ENCODE peak calls at places on chromosomes 4 and X, in six cellular contexts. N is H9, W is GM12878, D is mesenchymal stem cell, G is colonic mucosa, I is adipocyte. S is an unnamed sample.

GRCh38 chrX:21943460-21944135 is 3.1 kb downstream of the SMS start:
- DNase-seq in D (peak), G (no peak), N (peak), I (peak), W (no peak), S (no peak)

GRCh38 chrX:45006002-45006800 is 133.2 kb downstream of the KDM6A start:
- DNase-seq in I (no peak), W (no peak), D (no peak), N (peak), G (no peak), S (no peak)

GRCh38 chr4:25950476-25951389 is 36.7 kb downstream of the SMIM20 start:
- DNase-seq in N (no peak), D (no peak), G (no peak), W (no peak), I (no peak), S (no peak)

GRCh38 chr4:114599231-114600065 is 841 bp downstream of the UGT8 start:
- DNase-seq in W (no peak), N (peak), D (peak), G (peak), I (peak), S (peak)

GRCh38 chr4:13865871-13866669 is 238.5 kb upstream of the BOD1L1 start:
- DNase-seq in N (no peak), D (peak), G (no peak), W (no peak), I (peak), S (no peak)

GRCh38 chrX:93422693-93423092 is 250.7 kb downstream of the NAP1L3 start:
- DNase-seq in N (peak), W (no peak), I (peak), D (no peak), G (peak), S (peak)

GRCh38 chr4:3855646-3856045 is 89.5 kb downstream of the ADRA2C start:
- DNase-seq in G (no peak), N (no peak), I (no peak), D (no peak), W (no peak), S (no peak)

GRCh38 chrX:49627030-49627777 is 28.4 kb downstream of the GAGE1 start:
- DNase-seq in W (no peak), D (no peak), N (peak), I (no peak), G (no peak), S (peak)

GRCh38 chr4:111406036-111406435 is 739.2 kb upstream of the FAM241A start:
- DNase-seq in N (no peak), D (no peak), I (peak), W (no peak), G (no peak), S (no peak)

GRCh38 chr4:151489462-151490203 is 80.7 kb downstream of the FHIP1A start:
- DNase-seq in N (peak), W (no peak), I (no peak), G (no peak), D (no peak), S (peak)

GRCh38 chrX:39564751-39565150 is 533.0 kb downstream of the BCOR start:
- DNase-seq in N (no peak), W (no peak), D (no peak), I (no peak), G (no peak), S (no peak)

GRCh38 chr4:70927502-70928139 is 25.5 kb downstream of the MOB1B start:
- DNase-seq in W (no peak), I (no peak), N (no peak), D (no peak), G (no peak), S (no peak)

GRCh38 chr4:186887211-186887785 is 163.6 kb upstream of the FAT1 start:
- DNase-seq in G (no peak), I (peak), W (no peak), D (peak), N (no peak), S (no peak)

GRCh38 chr4:140637836-140638235 is 69.1 kb upstream of the UCP1 start:
- DNase-seq in N (peak), I (peak), W (no peak), D (no peak), G (peak), S (no peak)

GRCh38 chrX:14865201-14865600 is 7.7 kb downstream of the FANCB start:
- DNase-seq in I (peak), W (no peak), N (no peak), D (peak), G (no peak), S (no peak)

GRCh38 chr4:87038837-87039715 is 104.3 kb downstream of the AFF1 start:
- DNase-seq in I (peak), N (peak), D (peak), W (no peak), G (no peak), S (no peak)

GRCh38 chrX:109374276-109374960 is 107.5 kb downstream of the GUCY2F start:
- DNase-seq in N (peak), D (no peak), I (no peak), G (no peak), W (no peak), S (peak)

GRCh38 chrX:11066812-11067211 is 44.3 kb upstream of the HCCS start:
- DNase-seq in W (no peak), D (no peak), N (no peak), G (no peak), I (no peak), S (no peak)

GRCh38 chr4:85828295-85828910 is 353.5 kb downstream of the ARHGAP24 start:
- DNase-seq in W (no peak), N (no peak), I (peak), G (no peak), D (no peak), S (no peak)

DNA sequence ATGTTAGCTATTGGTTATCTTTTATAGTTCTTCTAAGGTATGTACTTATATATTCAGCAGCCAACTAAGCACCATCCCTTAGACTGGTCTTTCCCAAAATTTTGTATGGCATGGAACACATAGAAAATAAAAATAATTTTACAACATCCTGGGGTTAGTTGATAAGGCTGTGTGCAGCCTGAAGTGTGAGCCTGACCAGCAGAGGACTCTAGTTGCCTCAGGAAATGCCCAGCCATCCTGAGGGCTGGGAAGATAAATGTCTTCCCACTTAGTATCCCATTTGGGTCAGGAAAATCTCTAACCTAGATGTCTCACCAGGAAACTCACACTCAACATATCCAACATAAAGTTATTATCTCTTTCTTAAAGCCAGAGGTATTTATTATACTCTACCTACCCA is 251.4 kb upstream of the POF1B start:
- DNase-seq in D (no peak), W (no peak), N (no peak), G (no peak), I (no peak), S (no peak)
- H3K9ac ChIP-seq in D (no peak), W (no peak), N (no peak), G (no peak), I (no peak), S (no peak)

GRCh38 chr4:184536070-184536880 is 61.9 kb upstream of the IRF2 start:
- DNase-seq in G (peak), N (no peak), I (peak), W (no peak), D (peak), S (no peak)
- H3K9ac ChIP-seq in G (peak), N (peak), I (peak), W (peak), D (peak), S (peak)

GRCh38 chr4:74205559-74205958 is 47.6 kb downstream of the MTHFD2L start:
- DNase-seq in D (no peak), I (no peak), G (no peak), N (no peak), W (no peak), S (no peak)
- H3K9ac ChIP-seq in D (peak), I (no peak), G (no peak), N (no peak), W (peak), S (no peak)

GRCh38 chr4:89334830-89335229 is 27.2 kb upstream of the GPRIN3 start:
- DNase-seq in I (no peak), D (no peak), W (no peak), G (peak), N (no peak), S (no peak)

GRCh38 chr4:89329280-89329679 is 21.7 kb upstream of the GPRIN3 start:
- DNase-seq in W (no peak), N (no peak), I (no peak), D (no peak), G (no peak), S (no peak)

GRCh38 chr4:89334311-89334710 is 26.7 kb upstream of the GPRIN3 start:
- DNase-seq in D (no peak), G (no peak), N (no peak), W (no peak), I (no peak), S (no peak)

GRCh38 chr4:89331637-89332544 is 24.3 kb upstream of the GPRIN3 start:
- DNase-seq in G (no peak), I (no peak), D (no peak), N (no peak), W (no peak), S (no peak)

DNA sequence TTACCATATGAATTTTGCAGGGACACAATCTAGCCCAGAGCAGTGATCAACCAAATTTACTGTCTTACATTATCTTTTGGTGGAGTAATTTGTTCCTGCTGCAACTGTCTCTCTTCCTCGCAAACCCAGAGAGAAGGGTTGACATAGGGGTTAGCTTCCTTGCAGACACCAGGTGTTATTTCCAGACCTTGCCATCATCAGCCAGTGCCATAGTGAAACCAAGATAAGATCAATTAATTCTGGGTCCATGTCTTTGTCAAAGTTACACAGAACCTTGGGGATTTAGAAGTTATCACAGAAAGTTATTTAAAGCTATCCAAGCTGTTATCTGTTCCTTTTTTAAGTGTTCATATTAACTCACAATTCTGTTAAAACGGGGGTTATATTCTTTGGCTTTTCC is 23.6 kb upstream of the GPRIN3 start:
- DNase-seq in D (no peak), I (no peak), W (no peak), N (no peak), G (no peak), S (no peak)
- H3K9ac ChIP-seq in D (no peak), I (no peak), W (no peak), N (no peak), G (no peak), S (no peak)